ENCODE peak calls at places on chromosomes 7 and 10, in ten cellular contexts. T is CD4-positive, alpha-beta memory T cell; G is amniotic stem cell; Y is stimulated activated CD4-positive, alpha-beta T cell treated with anti-CD3 and anti-CD28 coated beads, Interleukin-1b, Interleukin-23, amount 100 ng/mL, for 24 hours; H is lower leg skin; Z is activated T-helper 1 cell treated with anti-CD3 and anti-CD28 coated beads, Interleukin-12 subunit alpha, Interleukin-12 subunit beta, Interleukin-2, Interleukin-4 antibody, amounts not matched to agents 30 ng/mL and 10 ng/mL and 1 ng/mL, durations not matched to agents 14 hours and 24 hours and 36 hours; L is HCT116; E is hippocampal formation; P is fibroblast of the conjunctiva; I is NCI-H1694 treated with DMSO at 0.1 percent for 48 hours. J is an unnamed sample.

GRCh38 chr7:69861233-69861632 is 263.0 kb downstream of the AUTS2 start:
- DNase-seq in Y (no peak), L (no peak), I (no peak), E (no peak), H (no peak), Z (no peak), T (no peak), P (no peak), G (no peak), J (no peak)

GRCh38 chr7:152574892-152575511 is 100.9 kb downstream of the XRCC2 start:
- DNase-seq in Z (no peak), H (no peak), E (no peak), I (no peak), Y (no peak), P (no peak), T (no peak), G (no peak), L (no peak), J (no peak)

GRCh38 chr10:79310911-79311573 is 36.2 kb upstream of the PPIF start:
- DNase-seq in G (no peak), Z (no peak), L (no peak), P (no peak), I (no peak), E (no peak), Y (no peak), T (no peak), H (no peak), J (no peak)

GRCh38 chr7:1733908-1734252 is 63.8 kb downstream of the ELFN1 start:
- DNase-seq in G (no peak), T (no peak), Y (no peak), H (no peak), L (no peak), I (no peak), E (no peak), P (no peak), Z (no peak), J (no peak)

GRCh38 chr10:89115876-89116627 is 91.1 kb downstream of the CH25H start:
- DNase-seq in H (no peak), I (no peak), P (peak; percentile 23), G (no peak), Z (no peak), T (no peak), L (peak; percentile 40), E (no peak), Y (no peak), J (no peak)

GRCh38 chr7:82343-83155 is 109.8 kb upstream of the FAM20C start:
- DNase-seq in L (no peak), G (no peak), T (no peak), Z (no peak), P (no peak), Y (no peak), H (peak; percentile 78), E (no peak), I (no peak), J (no peak)

GRCh38 chr7:135710417-135711138 is 17.4 kb downstream of the SLC13A4 start:
- DNase-seq in Z (no peak), L (no peak), I (no peak), T (no peak), G (no peak), Y (no peak), H (no peak), E (no peak), P (no peak), J (no peak)

GRCh38 chr7:157021893-157022680 is 11.6 kb upstream of the MNX1 start:
- DNase-seq in G (no peak), E (no peak), P (no peak), I (no peak), Z (no peak), L (no peak), Y (no peak), T (no peak), H (peak; percentile 58), J (no peak)

GRCh38 chr10:117004627-117005453 is at the start of gene SHTN1:
- DNase-seq in Z (no peak), E (peak; percentile 50), P (no peak), I (peak; percentile 13), Y (no peak), L (peak; percentile 84), G (no peak), H (peak; percentile 94), T (peak; percentile 0), J (peak; percentile 49)

GRCh38 chr7:506391-506831 is 13.2 kb downstream of the PDGFA start:
- DNase-seq in H (no peak), L (no peak), Y (no peak), E (no peak), Z (no peak), P (no peak), I (no peak), G (no peak), T (no peak), J (no peak)

GRCh38 chr10:19651549-19651948 is 164.7 kb upstream of the PLXDC2 start:
- DNase-seq in Z (no peak), G (no peak), P (peak; percentile 60), L (no peak), E (no peak), H (no peak), I (no peak), T (no peak), Y (no peak), J (no peak)

GRCh38 chr7:43537765-43538403 is 45.0 kb upstream of the STK17A start:
- DNase-seq in H (no peak), E (no peak), I (no peak), Z (no peak), Y (no peak), P (no peak), T (no peak), L (no peak), G (no peak), J (no peak)

GRCh38 chr10:3486346-3487065 is 298.5 kb downstream of the KLF6 start:
- DNase-seq in I (no peak), Z (no peak), P (no peak), H (no peak), E (no peak), L (peak; percentile 79), T (no peak), Y (no peak), G (no peak), J (no peak)

GRCh38 chr10:115761166-115761565 is 511.8 kb downstream of the GFRA1 start:
- DNase-seq in E (no peak), I (no peak), Y (no peak), T (no peak), H (no peak), Z (no peak), L (no peak), P (no peak), G (no peak), J (no peak)